ENCODE peak calls at places on chromosomes 13 and 19, in eight cellular contexts. D, N, J, H, Q, A, E and F are unnamed samples.

GRCh38 chr19:13396256-13397080 is 109.8 kb downstream of the CACNA1A start:
- ATAC-seq in D (peak; percentile 80), N (peak; percentile 23), J (peak; percentile 95), H (no peak), Q (no peak), A (no peak), E (peak; percentile 51), F (no peak)

GRCh38 chr13:39571502-39572092 is 31.4 kb downstream of the LHFPL6 start:
- ATAC-seq in D (no peak), N (no peak), J (no peak), H (no peak), Q (no peak), A (no peak), E (no peak), F (no peak)

GRCh38 chr19:46218160-46218559 is 11.4 kb upstream of the IGFL1 start:
- ATAC-seq in D (peak; percentile 51), N (no peak), J (peak; percentile 61), H (no peak), Q (no peak), A (peak; percentile 22), E (no peak), F (no peak)

GRCh38 chr13:87058786-87059329 is 612.3 kb upstream of the SLITRK5 start:
- ATAC-seq in D (no peak), N (no peak), J (no peak), H (no peak), Q (no peak), A (no peak), E (no peak), F (no peak)

GRCh38 chr19:35207391-35207871 is 21.1 kb downstream of the FAM187B start:
- ATAC-seq in D (no peak), N (no peak), J (no peak), H (no peak), Q (no peak), A (no peak), E (no peak), F (no peak)

GRCh38 chr13:76189882-76190519 is 553.9 kb downstream of the LMO7 start:
- ATAC-seq in D (peak; percentile 57), N (no peak), J (peak; percentile 72), H (no peak), Q (no peak), A (no peak), E (no peak), F (no peak)

GRCh38 chr19:10149427-10149826 is 29.7 kb upstream of the EIF3G start:
- ATAC-seq in D (no peak), N (no peak), J (no peak), H (no peak), Q (no peak), A (no peak), E (no peak), F (no peak)

GRCh38 chr19:2552859-2553258 is 76.9 kb downstream of the GADD45B start:
- ATAC-seq in D (no peak), N (peak; percentile 94), J (no peak), H (peak; percentile 88), Q (no peak), A (peak; percentile 94), E (no peak), F (peak; percentile 96)

GRCh38 chr13:29573190-29573589 is 22.3 kb downstream of the SLC7A1 start:
- ATAC-seq in D (peak; percentile 46), N (peak; percentile 81), J (no peak), H (no peak), Q (peak; percentile 56), A (no peak), E (peak; percentile 59), F (no peak)

GRCh38 chr13:48185018-48185417 is 48.0 kb upstream of the ITM2B start:
- ATAC-seq in D (no peak), N (no peak), J (no peak), H (no peak), Q (no peak), A (no peak), E (no peak), F (no peak)

GRCh38 chr13:91406619-91407018 is 8.2 kb downstream of the GPC5 start:
- ATAC-seq in D (peak; percentile 95), N (peak; percentile 92), J (peak; percentile 93), H (no peak), Q (no peak), A (peak; percentile 75), E (no peak), F (peak; percentile 38)

GRCh38 chr13:51761638-51762350 is 42.2 kb downstream of the DHRS12 start:
- ATAC-seq in D (no peak), N (no peak), J (no peak), H (no peak), Q (no peak), A (no peak), E (no peak), F (no peak)

GRCh38 chr13:80979035-80979641 is 638.2 kb upstream of the SPRY2 start:
- ATAC-seq in D (peak; percentile 73), N (peak; percentile 85), J (peak; percentile 75), H (no peak), Q (no peak), A (peak; percentile 44), E (no peak), F (no peak)

GRCh38 chr13:103663996-103664395 is 597.8 kb upstream of the SLC10A2 start:
- ATAC-seq in D (no peak), N (no peak), J (no peak), H (no peak), Q (no peak), A (no peak), E (no peak), F (no peak)